ENCODE peak calls at places on chromosomes 11 and 22, in eight cellular contexts. U is pancreas, D is PC-3, A is AG04450, G is mammary epithelial cell, R is ovary, B is cardiac fibroblast, N is fibroblast of pulmonary artery. Y is an unnamed sample.

GRCh38 chr11:2590951-2591754 is 108.6 kb downstream of the KCNQ1OT1 start:
- DNase-seq in B (no peak), R (no peak), A (no peak), D (no peak), N (no peak), U (no peak), G (no peak), Y (peak)

GRCh38 chr11:416757-417621 is 2.2 kb upstream of the SIGIRR start:
- DNase-seq in U (peak), R (no peak), A (no peak), D (peak), G (peak), N (peak), B (peak), Y (no peak)

GRCh38 chr22:49040111-49040510 is 787.6 kb downstream of the BRD1 start:
- DNase-seq in B (no peak), U (no peak), D (no peak), N (no peak), G (no peak), A (no peak), R (no peak), Y (no peak)

GRCh38 chr11:125952559-125952958 is 6.7 kb downstream of the VSIG10L2 start:
- DNase-seq in U (no peak), A (no peak), D (no peak), R (no peak), N (no peak), B (no peak), G (no peak), Y (no peak)

GRCh38 chr22:16969508-16970327 is 38.3 kb downstream of the GAB4 start:
- DNase-seq in N (no peak), G (no peak), R (no peak), A (no peak), D (no peak), B (no peak), U (no peak), Y (no peak)

GRCh38 chr11:44623716-44624491 is 58.4 kb downstream of the CD82 start:
- DNase-seq in U (peak), G (no peak), A (no peak), D (no peak), N (peak), B (peak), R (peak), Y (no peak)

GRCh38 chr22:40396882-40397281 is 26.5 kb downstream of the SGSM3 start:
- DNase-seq in U (peak), G (peak), A (peak), D (peak), N (peak), B (peak), R (peak), Y (peak)

GRCh38 chr11:28858076-28858475 is 749.9 kb downstream of the METTL15 start:
- DNase-seq in N (no peak), B (peak), U (no peak), R (no peak), G (no peak), D (no peak), A (no peak), Y (no peak)

GRCh38 chr11:122917311-122917710 is 34.8 kb downstream of the JHY start:
- DNase-seq in R (no peak), N (peak), B (peak), A (no peak), G (peak), U (no peak), D (peak), Y (no peak)

GRCh38 chr11:125056931-125057330 is 6.2 kb upstream of the SLC37A2 start:
- DNase-seq in U (no peak), N (no peak), G (no peak), R (no peak), D (no peak), A (no peak), B (no peak), Y (no peak)

GRCh38 chr11:75790986-75791385 is 22.4 kb downstream of the DGAT2 start:
- DNase-seq in U (no peak), N (no peak), B (no peak), A (no peak), R (no peak), D (peak), G (peak), Y (no peak)

GRCh38 chr22:28004021-28004420 is 85.0 kb upstream of the PITPNB start:
- DNase-seq in A (no peak), D (no peak), B (no peak), R (no peak), U (no peak), N (no peak), G (no peak), Y (no peak)

GRCh38 chr11:1532606-1533341 is 39.3 kb downstream of the DUSP8 start:
- DNase-seq in D (no peak), G (peak), N (no peak), R (no peak), U (no peak), A (no peak), B (no peak), Y (no peak)

GRCh38 chr11:45413156-45413833 is 127.2 kb upstream of the SYT13 start:
- DNase-seq in G (peak), D (no peak), N (no peak), R (no peak), A (no peak), B (no peak), U (no peak), Y (no peak)

GRCh38 chr11:126352934-126353801 is 2.3 kb upstream of the ST3GAL4 start:
- DNase-seq in U (no peak), R (no peak), B (no peak), A (no peak), G (peak), D (peak), N (peak), Y (peak)

GRCh38 chr22:34847072-34847471 is 218.9 kb upstream of the ISX start:
- DNase-seq in A (no peak), D (no peak), N (no peak), B (no peak), U (no peak), R (no peak), G (peak), Y (no peak)

GRCh38 chr11:44955019-44955738 is 4.5 kb upstream of the TP53I11 start:
- DNase-seq in U (peak), A (peak), N (peak), D (peak), G (no peak), B (peak), R (peak), Y (no peak)

GRCh38 chr11:64028398-64029115 is 7.2 kb upstream of the FLRT1 start:
- DNase-seq in B (peak), D (no peak), A (no peak), U (no peak), R (no peak), N (no peak), G (no peak), Y (peak)

GRCh38 chr11:2133481-2134021 is 5.6 kb downstream of the IGF2 start:
- DNase-seq in A (no peak), N (no peak), B (no peak), D (no peak), G (no peak), U (no peak), R (no peak), Y (no peak)

GRCh38 chr11:74147199-74147929 is 23.4 kb downstream of the C2CD3 start:
- DNase-seq in U (no peak), R (no peak), B (no peak), A (no peak), N (no peak), G (no peak), D (peak), Y (no peak)

GRCh38 chr11:44604171-44604581 is 38.7 kb downstream of the CD82 start:
- DNase-seq in B (no peak), R (no peak), G (no peak), A (no peak), U (no peak), N (no peak), D (peak), Y (no peak)

GRCh38 chr11:122229611-122230386 is 113.8 kb upstream of the BLID start:
- DNase-seq in N (peak), G (no peak), B (peak), U (no peak), A (no peak), D (no peak), R (no peak), Y (peak)

GRCh38 chr11:62500066-62501035 is 46.3 kb downstream of the AHNAK start:
- DNase-seq in A (no peak), U (no peak), G (peak), D (peak), R (no peak), N (no peak), B (no peak), Y (no peak)

GRCh38 chr22:23784215-23784732 is 2.5 kb upstream of the SMARCB1 start:
- DNase-seq in R (no peak), N (no peak), A (no peak), G (peak), U (no peak), D (no peak), B (no peak), Y (no peak)

GRCh38 chr11:103906291-103906850 is 130.1 kb upstream of the DDI1 start:
- DNase-seq in A (no peak), U (no peak), B (no peak), D (no peak), G (no peak), N (no peak), R (no peak), Y (no peak)

GRCh38 chr11:116707746-116708145 is 65.0 kb downstream of the BUD13 start:
- DNase-seq in U (no peak), N (no peak), G (no peak), D (peak), A (no peak), R (no peak), B (no peak), Y (no peak)

GRCh38 chr11:123202723-123203122 is 7.7 kb upstream of the CLMP start:
- DNase-seq in R (no peak), N (no peak), A (no peak), U (no peak), D (no peak), G (no peak), B (no peak), Y (no peak)

GRCh38 chr11:13883042-13883441 is 79.5 kb upstream of the SPON1 start:
- DNase-seq in A (no peak), D (no peak), U (no peak), R (no peak), N (no peak), G (no peak), B (no peak), Y (no peak)

GRCh38 chr11:2837096-2837601 is 48.4 kb downstream of the CDKN1C start:
- DNase-seq in D (peak), R (peak), B (peak), A (no peak), G (no peak), N (peak), U (peak), Y (no peak)

GRCh38 chr11:47595029-47595428 is 818 bp upstream of the C1QTNF4 start:
- DNase-seq in N (no peak), D (no peak), G (no peak), B (no peak), A (no peak), R (no peak), U (no peak), Y (no peak)

GRCh38 chr11:121570453-121570852 is 117.7 kb upstream of the SORL1-AS1 start:
- DNase-seq in N (no peak), A (no peak), R (no peak), B (no peak), G (no peak), U (no peak), D (no peak), Y (no peak)

GRCh38 chr11:96126917-96127595 is 203.1 kb upstream of the MTMR2 start:
- DNase-seq in R (no peak), N (no peak), U (no peak), G (no peak), A (no peak), B (no peak), D (no peak), Y (no peak)

GRCh38 chr22:36386351-36386899 is 1.3 kb downstream of the MYH9 start:
- DNase-seq in N (no peak), A (no peak), R (no peak), B (peak), U (peak), D (no peak), G (no peak), Y (no peak)

GRCh38 chr11:119011476-119011875 is 6.7 kb downstream of the RPS25 start:
- DNase-seq in U (no peak), A (no peak), B (no peak), R (no peak), D (no peak), G (no peak), N (no peak), Y (no peak)

GRCh38 chr11:130118636-130119387 is 40.8 kb upstream of the ST14 start:
- DNase-seq in R (no peak), G (no peak), N (no peak), B (no peak), U (no peak), A (no peak), D (no peak), Y (no peak)

GRCh38 chr22:43828711-43829447 is 16.8 kb upstream of the EFCAB6 start:
- DNase-seq in U (no peak), R (peak), N (peak), D (no peak), G (no peak), B (peak), A (no peak), Y (no peak)

GRCh38 chr11:86089659-86090058 is 20.8 kb upstream of the PICALM start:
- DNase-seq in N (peak), D (no peak), A (no peak), U (no peak), G (no peak), B (peak), R (no peak), Y (no peak)

GRCh38 chr11:64080390-64080789 is 44.7 kb downstream of the FLRT1 start:
- DNase-seq in B (no peak), A (no peak), G (no peak), U (no peak), D (no peak), N (no peak), R (no peak), Y (no peak)

GRCh38 chr11:61281581-61282250 is 13.4 kb downstream of the VWCE start:
- DNase-seq in B (peak), G (peak), N (peak), R (peak), D (no peak), A (no peak), U (peak), Y (peak)

GRCh38 chr11:61283613-61284012 is 11.5 kb downstream of the VWCE start:
- DNase-seq in G (no peak), R (no peak), U (no peak), N (no peak), D (no peak), A (no peak), B (no peak), Y (no peak)

GRCh38 chr11:61277973-61278565 is 17.0 kb downstream of the VWCE start:
- DNase-seq in B (no peak), U (no peak), N (no peak), R (no peak), A (no peak), D (no peak), G (no peak), Y (no peak)

GRCh38 chr11:61279934-61280656 is 15.0 kb downstream of the VWCE start:
- DNase-seq in A (no peak), U (no peak), D (peak), B (no peak), R (no peak), G (peak), N (no peak), Y (no peak)

GRCh38 chr11:61280883-61281580 is 14.1 kb downstream of the VWCE start:
- DNase-seq in N (no peak), D (no peak), B (no peak), U (no peak), R (no peak), A (no peak), G (no peak), Y (no peak)
- H3K4me3 ChIP-seq in N (no peak), D (no peak), B (no peak), U (no peak), R (no peak), A (no peak), G (no peak), Y (no peak)

DNA sequence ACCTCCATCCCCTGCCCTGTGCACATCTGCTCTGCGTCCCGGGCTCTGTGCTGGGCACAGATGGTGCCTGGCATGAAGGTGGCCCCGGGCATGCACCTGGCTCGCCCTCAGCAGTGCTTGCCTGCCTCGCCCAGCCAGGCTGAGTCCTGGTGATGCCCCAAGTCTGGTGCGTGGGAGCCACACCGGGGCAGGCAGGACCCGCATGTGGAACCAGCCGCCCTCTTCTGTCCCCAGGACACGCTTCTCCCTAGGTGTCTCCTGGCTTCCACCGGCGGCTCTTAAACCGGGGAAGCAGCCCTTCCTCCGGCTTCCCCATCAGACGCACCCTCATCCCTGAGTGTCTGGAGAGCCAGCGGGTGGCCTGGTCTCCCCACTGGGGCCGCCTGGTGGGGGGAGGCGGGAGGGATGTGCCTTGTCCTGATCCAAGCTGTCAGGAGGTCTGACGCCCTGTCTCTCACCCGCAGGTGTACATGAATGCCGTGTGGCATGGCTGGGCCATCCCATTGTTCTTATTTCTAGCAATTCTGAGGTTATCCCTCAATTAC is 45.0 kb downstream of the GRAMD4 start:
- DNase-seq in A (no peak), B (no peak), N (no peak), G (no peak), R (no peak), U (no peak), D (no peak), Y (no peak)
- H3K4me3 ChIP-seq in A (no peak), B (no peak), N (no peak), G (no peak), R (no peak), U (no peak), D (no peak), Y (no peak)

GRCh38 chr22:37547249-37547741 is 13.0 kb upstream of the CDC42EP1 start:
- DNase-seq in R (no peak), D (no peak), G (no peak), U (no peak), A (no peak), N (no peak), B (peak), Y (no peak)

GRCh38 chr22:37542959-37543358 is 17.3 kb upstream of the CDC42EP1 start:
- DNase-seq in D (no peak), B (no peak), U (no peak), A (no peak), N (no peak), G (no peak), R (no peak), Y (no peak)

GRCh38 chr22:37545703-37546435 is 14.4 kb upstream of the CDC42EP1 start:
- DNase-seq in D (peak), R (peak), B (peak), U (peak), G (peak), A (peak), N (peak), Y (no peak)

GRCh38 chr22:37546436-37547248 is 13.6 kb upstream of the CDC42EP1 start:
- DNase-seq in R (peak), D (no peak), B (peak), A (no peak), N (peak), U (peak), G (no peak), Y (no peak)

GRCh38 chr22:37544955-37545702 is 15.2 kb upstream of the CDC42EP1 start:
- DNase-seq in D (peak), G (peak), N (peak), A (no peak), R (peak), B (peak), U (peak), Y (peak)
- H3K4me3 ChIP-seq in D (no peak), G (no peak), N (peak), A (peak), R (peak), B (peak), U (no peak), Y (no peak)

GRCh38 chr11:65298655-65299179 is 15.9 kb upstream of the CDC42EP2 start:
- DNase-seq in U (no peak), R (peak), D (no peak), B (peak), G (no peak), N (peak), A (no peak), Y (no peak)

GRCh38 chr11:65300621-65301290 is 13.9 kb upstream of the CDC42EP2 start:
- DNase-seq in N (no peak), U (no peak), R (no peak), A (no peak), G (no peak), B (no peak), D (no peak), Y (no peak)

GRCh38 chr11:65295571-65296338 is 18.9 kb upstream of the CDC42EP2 start:
- DNase-seq in B (no peak), G (no peak), A (no peak), N (no peak), R (no peak), D (no peak), U (no peak), Y (no peak)

GRCh38 chr11:65297026-65297667 is 17.5 kb upstream of the CDC42EP2 start:
- DNase-seq in R (peak), G (no peak), D (no peak), N (no peak), U (no peak), B (no peak), A (no peak), Y (no peak)

DNA sequence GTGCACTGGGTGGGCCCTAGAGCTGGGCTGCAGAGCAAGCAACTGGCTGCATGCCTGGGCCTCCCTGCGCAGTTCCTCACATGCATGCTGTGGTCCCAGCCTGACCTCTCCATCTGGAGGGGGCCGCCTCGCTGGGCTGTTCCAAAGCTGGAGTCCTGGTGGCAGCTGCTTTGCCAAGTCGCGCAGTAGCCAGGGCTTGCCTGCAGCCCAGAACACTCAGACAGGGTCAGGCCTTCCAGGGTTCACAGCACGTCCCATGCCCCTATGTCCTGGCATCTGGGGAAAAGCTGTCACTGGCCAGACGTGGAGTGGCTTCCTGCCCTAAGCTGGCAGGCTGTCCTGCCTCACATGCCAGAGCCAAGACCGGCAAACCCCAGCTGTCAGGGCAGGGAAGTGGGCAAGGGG is 16.5 kb upstream of the CDC42EP2 start:
- DNase-seq in D (no peak), A (no peak), G (no peak), R (peak), B (peak), N (peak), U (no peak), Y (no peak)
- H3K4me3 ChIP-seq in D (no peak), A (no peak), G (no peak), R (no peak), B (no peak), N (no peak), U (no peak), Y (no peak)

DNA sequence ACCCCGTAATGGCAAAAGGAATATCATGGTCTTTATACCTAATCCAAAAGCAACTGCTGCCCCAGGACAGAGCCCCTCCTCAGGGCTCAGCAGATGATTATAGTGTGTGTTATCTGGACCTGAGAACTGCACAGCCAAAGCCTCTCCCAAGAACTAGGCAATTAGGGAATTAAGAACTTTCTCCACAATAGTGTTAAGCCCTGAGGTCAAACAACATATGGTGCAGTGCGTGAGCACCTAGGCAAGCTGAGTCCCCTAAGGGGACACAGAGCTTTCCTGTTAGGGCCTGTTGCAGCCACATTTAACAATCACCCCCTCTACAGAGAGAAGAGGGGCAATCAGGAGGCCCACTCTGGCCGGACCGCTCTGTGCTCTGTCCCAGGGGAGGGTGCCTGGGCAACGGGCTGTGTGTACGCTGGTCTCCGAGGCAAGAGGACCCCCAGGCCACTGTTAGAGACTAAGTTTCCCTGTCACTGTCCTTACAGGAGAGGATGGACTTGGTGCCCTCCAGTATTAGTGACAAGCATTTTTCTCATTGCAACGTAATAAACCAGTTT is 1.4 kb upstream of the KCNJ5 start:
- DNase-seq in B (no peak), D (no peak), G (no peak), A (no peak), N (no peak), U (no peak), R (no peak), Y (peak)
- H3K4me3 ChIP-seq in B (no peak), D (peak), G (no peak), A (no peak), N (no peak), U (peak), R (no peak), Y (no peak)